ENCODE peak calls at places on chromosomes 16 and 17, in four cellular contexts. V is fibroblast of pulmonary artery; U is head of caudate nucleus; D is stimulated activated CD4-positive, alpha-beta T cell treated with anti-CD3 and anti-CD28 coated beads, Interleukin-4, amount 100 ng/mL, for 24 hours. S is an unnamed sample.

GRCh38 chr17:19703106-19703775 is 13.1 kb downstream of the SLC47A2 start:
- DNase-seq in D (no peak), U (no peak), V (no peak), S (no peak)

GRCh38 chr16:85554791-85555548 is 58.2 kb upstream of the GSE1 start:
- DNase-seq in U (no peak), D (peak), V (peak), S (no peak)

GRCh38 chr17:15279011-15279477 is 13.9 kb upstream of the PMP22 start:
- DNase-seq in V (peak), U (no peak), D (no peak), S (peak)

GRCh38 chr17:45371414-45372324 is 54.8 kb upstream of the MAP3K14 start:
- DNase-seq in D (peak), V (peak), U (no peak), S (peak)

GRCh38 chr16:28974007-28974436 is 556 bp upstream of the SPNS1 start:
- DNase-seq in D (peak), U (peak), V (peak), S (peak)

GRCh38 chr17:17779015-17779611 is 57.7 kb downstream of the SREBF1 start:
- DNase-seq in V (no peak), U (no peak), D (no peak), S (no peak)

GRCh38 chr16:4386452-4386813 is 14.8 kb downstream of the VASN start:
- DNase-seq in D (no peak), U (no peak), V (no peak), S (no peak)

GRCh38 chr17:65472602-65473001 is 88.8 kb downstream of the AXIN2 start:
- DNase-seq in U (no peak), D (no peak), V (peak), S (peak)

GRCh38 chr16:17062676-17063075 is 408.1 kb downstream of the XYLT1 start:
- DNase-seq in D (no peak), V (no peak), U (no peak), S (no peak)

GRCh38 chr16:9092963-9093477 is 1.6 kb downstream of the HAPSTR1 start:
- DNase-seq in U (no peak), D (peak), V (no peak), S (no peak)

GRCh38 chr17:17510456-17511292 is 14.5 kb upstream of the RASD1 start:
- DNase-seq in U (no peak), V (no peak), D (no peak), S (no peak)

S was measured in GM04503.